ENCODE peak calls at places on chromosome 12, in eight cellular contexts. Y is stomach, F is PC-9, O is GM10248, G is AG04450, Q is lower lobe of right lung, R is GM12865, A is GM13976. P is an unnamed sample.

GRCh38 chr12:120739031-120739762 is 13.6 kb downstream of the ACADS start:
- DNase-seq in Y (no peak), F (no peak), O (no peak), G (no peak), Q (no peak), R (no peak), A (peak), P (no peak)

GRCh38 chr12:25653487-25654175 is 100.5 kb upstream of the LMNTD1 start:
- DNase-seq in Y (no peak), F (no peak), O (no peak), G (no peak), Q (peak), R (peak), A (no peak), P (no peak)

GRCh38 chr12:6494351-6494743 is 445 bp downstream of the NCAPD2 start:
- DNase-seq in Y (no peak), F (no peak), O (no peak), G (no peak), Q (no peak), R (no peak), A (no peak), P (no peak)

GRCh38 chr12:105226219-105226618 is 9.8 kb downstream of the APPL2 start:
- DNase-seq in Y (peak), F (no peak), O (peak), G (peak), Q (no peak), R (no peak), A (no peak), P (no peak)

GRCh38 chr12:32305163-32305562 is 94.2 kb upstream of the FGD4 start:
- DNase-seq in Y (no peak), F (no peak), O (no peak), G (no peak), Q (no peak), R (peak), A (no peak), P (no peak)

GRCh38 chr12:5083955-5084849 is 40.5 kb downstream of the KCNA5 start:
- DNase-seq in Y (no peak), F (peak), O (peak), G (no peak), Q (no peak), R (peak), A (peak), P (no peak)

GRCh38 chr12:54622463-54623183 is 12.1 kb downstream of the LACRT start:
- DNase-seq in Y (no peak), F (no peak), O (no peak), G (no peak), Q (no peak), R (no peak), A (no peak), P (no peak)

GRCh38 chr12:29050503-29050902 is 98.6 kb upstream of the FAR2 start:
- DNase-seq in Y (no peak), F (no peak), O (peak), G (no peak), Q (no peak), R (peak), A (peak), P (no peak)

GRCh38 chr12:54222609-54223008 is 33.8 kb upstream of the SMUG1 start:
- DNase-seq in Y (no peak), F (no peak), O (no peak), G (peak), Q (no peak), R (no peak), A (no peak), P (no peak)

GRCh38 chr12:77339610-77340009 is 274.2 kb upstream of the E2F7 start:
- DNase-seq in Y (no peak), F (no peak), O (no peak), G (no peak), Q (no peak), R (no peak), A (no peak), P (no peak)

GRCh38 chr12:107844312-107844921 is 69.9 kb downstream of the ASCL4 start:
- DNase-seq in Y (peak), F (no peak), O (peak), G (no peak), Q (no peak), R (no peak), A (peak), P (no peak)

GRCh38 chr12:96617178-96617577 is 127.8 kb downstream of the CFAP54 start:
- DNase-seq in Y (no peak), F (no peak), O (no peak), G (no peak), Q (no peak), R (peak), A (no peak), P (no peak)

GRCh38 chr12:29427964-29428363 is 47.0 kb upstream of the ERGIC2 start:
- DNase-seq in Y (no peak), F (no peak), O (peak), G (no peak), Q (no peak), R (peak), A (peak), P (no peak)

GRCh38 chr12:130973109-130973508 is 19.4 kb downstream of the ADGRD1 start:
- DNase-seq in Y (no peak), F (no peak), O (no peak), G (no peak), Q (no peak), R (no peak), A (no peak), P (no peak)

GRCh38 chr12:13241833-13242232 is 45.3 kb downstream of the EMP1 start:
- DNase-seq in Y (peak), F (no peak), O (no peak), G (no peak), Q (no peak), R (no peak), A (no peak), P (no peak)

GRCh38 chr12:122406701-122407154 is 15.7 kb downstream of the CLIP1 start:
- DNase-seq in Y (no peak), F (no peak), O (no peak), G (no peak), Q (no peak), R (no peak), A (no peak), P (no peak)

GRCh38 chr12:53046655-53047220 is 3.1 kb upstream of the TNS2 start:
- DNase-seq in Y (peak), F (peak), O (peak), G (peak), Q (peak), R (peak), A (no peak), P (peak)

GRCh38 chr12:79155703-79156102 is 291.1 kb downstream of the SYT1 start:
- DNase-seq in Y (no peak), F (no peak), O (no peak), G (peak), Q (no peak), R (no peak), A (no peak), P (no peak)

GRCh38 chr12:104873374-104873773 is 84.7 kb downstream of the SLC41A2 start:
- DNase-seq in Y (no peak), F (no peak), O (no peak), G (no peak), Q (no peak), R (no peak), A (no peak), P (no peak)

DNA sequence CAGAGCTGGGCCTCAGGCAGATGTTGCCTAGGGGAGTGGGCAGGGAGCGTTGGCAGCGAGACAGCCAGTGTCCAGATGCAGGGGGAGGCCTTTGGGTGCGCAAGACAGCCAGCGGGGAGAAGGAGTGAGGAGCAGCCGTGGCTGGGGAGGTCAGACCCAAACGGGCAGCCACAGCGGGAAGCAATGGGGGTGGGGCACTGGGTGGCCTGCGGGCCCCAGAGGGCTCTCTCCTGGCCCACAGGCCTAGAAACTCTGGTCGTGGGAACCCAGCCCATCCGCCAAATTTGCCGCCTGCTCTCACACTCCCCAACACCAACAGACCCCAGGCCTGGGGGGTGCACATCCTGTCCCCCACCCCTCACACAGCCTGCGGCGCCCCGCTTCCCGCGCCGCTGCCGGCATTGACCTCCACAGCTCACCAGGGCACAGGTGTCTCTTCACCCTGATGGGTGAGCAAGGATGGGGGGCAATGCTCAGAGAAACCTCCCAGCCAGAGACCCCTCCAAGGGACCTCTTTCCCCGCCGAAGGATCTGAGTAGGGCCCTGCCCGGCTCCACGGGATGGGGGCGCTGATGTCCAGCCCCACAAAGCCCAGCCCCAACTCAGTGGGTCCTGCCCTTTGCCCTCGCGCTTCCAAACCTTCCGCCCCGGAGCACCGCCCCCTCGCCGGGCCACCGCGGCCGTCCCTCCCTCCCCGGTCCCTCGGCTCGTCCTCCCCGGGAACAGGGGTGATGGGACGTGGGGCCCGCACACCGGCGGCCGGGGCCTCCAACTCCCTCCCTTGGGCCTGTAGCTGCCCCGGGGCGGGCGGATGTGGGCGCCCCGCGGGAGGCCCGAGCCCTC is 781 bp downstream of the HDAC7 start:
- DNase-seq in Y (peak), F (peak), O (peak), G (no peak), Q (peak), R (peak), A (peak), P (peak)
- TF ChIP-seq CTCF in Y (no peak), F (peak), O (peak), G (peak), Q (peak), R (peak), A (peak), P (no peak)

GRCh38 chr12:10562306-10562933 is 51.0 kb downstream of the MAGOHB start:
- DNase-seq in Y (no peak), F (peak), O (no peak), G (no peak), Q (no peak), R (peak), A (peak), P (no peak)
- TF ChIP-seq CTCF in Y (peak), F (peak), O (peak), G (peak), Q (peak), R (peak), A (peak), P (peak)

GRCh38 chr12:46382974-46383653 is 10.5 kb upstream of the SLC38A2 start:
- DNase-seq in Y (peak), F (peak), O (peak), G (peak), Q (peak), R (peak), A (peak), P (peak)
- TF ChIP-seq CTCF in Y (peak), F (no peak), O (peak), G (peak), Q (no peak), R (peak), A (peak), P (no peak)

GRCh38 chr12:2376855-2377657 is 324.3 kb downstream of the CACNA1C start:
- DNase-seq in Y (no peak), F (no peak), O (no peak), G (no peak), Q (no peak), R (no peak), A (no peak), P (peak)
- TF ChIP-seq CTCF in Y (no peak), F (no peak), O (no peak), G (no peak), Q (no peak), R (no peak), A (no peak), P (no peak)